ENCODE peak calls at places on chromosome 11, in four cellular contexts. One of them, this sample, is unnamed.

GRCh38 chr11:125773516-125773915 is 5.1 kb downstream of the PATE2 start:
- DNase-seq in GM12878: no peak
- DNase-seq in GM12891: no peak
- DNase-seq in K562: no peak
- DNase-seq in this sample: no peak

GRCh38 chr11:10606536-10607208 is 38.2 kb upstream of the LYVE1 start:
- DNase-seq in GM12878: peak
- DNase-seq in GM12891: no peak
- DNase-seq in K562: no peak
- DNase-seq in this sample: peak

GRCh38 chr11:119673389-119674336 is 55.3 kb downstream of the NECTIN1 start:
- DNase-seq in GM12878: peak
- DNase-seq in GM12891: peak
- DNase-seq in K562: peak
- DNase-seq in this sample: peak

GRCh38 chr11:73875840-73876239 is 806 bp downstream of the COA4 start:
- DNase-seq in GM12878: no peak
- DNase-seq in GM12891: no peak
- DNase-seq in K562: peak
- DNase-seq in this sample: no peak

GRCh38 chr11:64852804-64853520 is 8.5 kb upstream of the CDC42BPG start:
- DNase-seq in GM12878: no peak
- DNase-seq in GM12891: no peak
- DNase-seq in K562: no peak
- DNase-seq in this sample: no peak

GRCh38 chr11:107549253-107549953 is 16.1 kb downstream of the ALKBH8 start:
- DNase-seq in GM12878: no peak
- DNase-seq in GM12891: no peak
- DNase-seq in K562: peak
- DNase-seq in this sample: no peak

GRCh38 chr11:128210148-128210940 is 377.0 kb downstream of the ETS1 start:
- DNase-seq in GM12878: no peak
- DNase-seq in GM12891: no peak
- DNase-seq in K562: peak
- DNase-seq in this sample: no peak

GRCh38 chr11:67345949-67346819 is 7.2 kb downstream of the POLD4 start:
- DNase-seq in GM12878: peak
- DNase-seq in GM12891: no peak
- DNase-seq in K562: peak
- DNase-seq in this sample: no peak

GRCh38 chr11:6298605-6299004 is 21.7 kb downstream of the CAVIN3 start:
- DNase-seq in GM12878: no peak
- DNase-seq in GM12891: no peak
- DNase-seq in K562: peak
- DNase-seq in this sample: peak

GRCh38 chr11:26283852-26284421 is 48.0 kb upstream of the ANO3 start:
- DNase-seq in GM12878: no peak
- DNase-seq in GM12891: no peak
- DNase-seq in K562: no peak
- DNase-seq in this sample: no peak

GRCh38 chr11:126776125-126776524 is 224.4 kb downstream of the KIRREL3 start:
- DNase-seq in GM12878: no peak
- DNase-seq in GM12891: no peak
- DNase-seq in K562: no peak
- DNase-seq in this sample: no peak

GRCh38 chr11:84824624-84825023 is 802.5 kb downstream of the DLG2 start:
- DNase-seq in GM12878: no peak
- DNase-seq in GM12891: no peak
- DNase-seq in K562: no peak
- DNase-seq in this sample: no peak

GRCh38 chr11:75474240-75474639 is 41.2 kb upstream of the KLHL35 start:
- DNase-seq in GM12878: no peak
- DNase-seq in GM12891: no peak
- DNase-seq in K562: no peak
- DNase-seq in this sample: no peak

GRCh38 chr11:68654978-68655377 is 29.4 kb upstream of the GAL start:
- DNase-seq in GM12878: no peak
- DNase-seq in GM12891: no peak
- DNase-seq in K562: no peak
- DNase-seq in this sample: no peak

GRCh38 chr11:135008001-135008405 is 596.0 kb upstream of the B3GAT1 start:
- DNase-seq in GM12878: no peak
- DNase-seq in GM12891: no peak
- DNase-seq in K562: no peak
- DNase-seq in this sample: no peak

GRCh38 chr11:130156108-130157022 is 3.2 kb upstream of the ST14 start:
- DNase-seq in GM12878: no peak
- DNase-seq in GM12891: no peak
- DNase-seq in K562: peak
- DNase-seq in this sample: no peak

GRCh38 chr11:18064035-18064434 is 18.0 kb upstream of the TPH1 start:
- DNase-seq in GM12878: no peak
- DNase-seq in GM12891: no peak
- DNase-seq in K562: no peak
- DNase-seq in this sample: no peak

GRCh38 chr11:4551346-4551979 is 6.5 kb downstream of the OR52M1 start:
- DNase-seq in GM12878: no peak
- DNase-seq in GM12891: no peak
- DNase-seq in K562: peak
- DNase-seq in this sample: peak
- TF ChIP-seq SPI1 in GM12878: no peak
- TF ChIP-seq SPI1 in GM12891: no peak
- TF ChIP-seq SPI1 in K562: no peak
- TF ChIP-seq SPI1 in this sample: no peak

DNA sequence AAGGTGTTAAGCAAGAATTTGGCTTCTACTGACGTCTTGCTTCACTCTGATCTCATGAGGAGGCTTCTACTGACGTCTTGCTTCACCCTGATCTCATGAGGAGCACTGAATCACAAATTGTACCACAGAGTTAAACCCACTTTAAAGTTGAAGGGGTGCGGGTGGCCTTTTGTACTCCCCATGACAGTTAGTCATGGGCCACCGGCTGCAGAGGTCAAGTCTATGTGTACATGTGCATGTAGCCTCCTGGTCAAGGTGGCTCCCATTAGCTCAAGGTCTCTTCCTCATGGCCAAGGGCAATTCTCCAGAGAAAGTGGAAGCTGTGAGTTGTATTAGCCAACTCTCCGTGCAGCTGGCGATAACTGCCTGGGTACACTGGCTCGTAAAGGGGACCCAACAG is 23.1 kb upstream of the FZD4 start:
- DNase-seq in GM12878: no peak
- DNase-seq in GM12891: no peak
- DNase-seq in K562: no peak
- DNase-seq in this sample: no peak
- TF ChIP-seq POLR2AphosphoS5 in GM12878: no peak
- TF ChIP-seq POLR2AphosphoS5 in GM12891: no peak
- TF ChIP-seq POLR2AphosphoS5 in K562: no peak
- TF ChIP-seq POLR2AphosphoS5 in this sample: no peak

DNA sequence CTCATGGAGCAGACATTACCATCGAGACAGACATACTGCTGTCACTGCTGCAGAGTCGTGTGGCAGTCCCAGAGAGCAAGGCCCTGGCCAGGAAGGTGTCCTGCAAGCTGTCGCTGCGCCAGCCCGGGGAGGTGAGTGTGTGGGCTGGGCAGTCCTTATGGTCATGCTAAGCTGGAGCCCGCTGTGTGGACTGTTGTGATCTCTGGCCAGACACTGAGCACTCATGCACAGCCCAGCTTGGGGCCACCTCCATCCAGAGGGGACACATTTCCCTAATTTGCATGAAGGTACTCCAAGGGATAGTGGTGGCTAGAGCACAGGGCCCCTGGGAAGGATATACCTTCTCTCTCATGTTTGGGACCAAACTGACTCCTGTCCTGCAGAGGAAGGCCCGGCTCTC is 9.6 kb downstream of the ANKK1 start:
- DNase-seq in GM12878: no peak
- DNase-seq in GM12891: no peak
- DNase-seq in K562: no peak
- DNase-seq in this sample: no peak
- TF ChIP-seq SPI1 in GM12878: no peak
- TF ChIP-seq SPI1 in GM12891: no peak
- TF ChIP-seq SPI1 in K562: no peak
- TF ChIP-seq SPI1 in this sample: no peak

GRCh38 chr11:132007184-132007583 is 636.8 kb downstream of the NTM start:
- DNase-seq in GM12878: no peak
- DNase-seq in GM12891: no peak
- DNase-seq in K562: no peak
- DNase-seq in this sample: no peak

GRCh38 chr11:132008226-132008625 is 637.8 kb downstream of the NTM start:
- DNase-seq in GM12878: no peak
- DNase-seq in GM12891: no peak
- DNase-seq in K562: no peak
- DNase-seq in this sample: no peak

GRCh38 chr11:132008872-132009271 is 638.5 kb downstream of the NTM start:
- DNase-seq in GM12878: no peak
- DNase-seq in GM12891: no peak
- DNase-seq in K562: no peak
- DNase-seq in this sample: no peak

GRCh38 chr11:131999955-132000354 is 629.5 kb downstream of the NTM start:
- DNase-seq in GM12878: no peak
- DNase-seq in GM12891: no peak
- DNase-seq in K562: no peak
- DNase-seq in this sample: no peak

DNA sequence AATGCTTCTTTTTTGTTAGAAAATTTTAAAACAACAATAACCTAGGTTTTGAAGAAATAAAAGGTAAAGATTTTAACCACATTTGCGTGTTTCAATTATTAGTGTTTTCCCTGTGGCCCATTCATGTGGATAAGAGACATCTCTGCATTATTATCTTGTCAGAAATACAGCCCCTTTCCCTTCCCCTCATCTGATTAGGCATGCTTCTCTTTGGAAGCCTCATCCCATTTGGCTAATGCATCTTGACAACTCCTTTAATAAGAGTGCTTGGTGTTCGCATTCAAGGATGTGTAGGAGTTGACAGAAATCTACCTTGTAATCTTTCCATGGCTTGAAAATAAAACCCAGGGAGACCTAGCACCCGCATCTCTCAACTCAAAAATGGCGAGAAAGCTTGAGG is 635.5 kb downstream of the NTM start:
- DNase-seq in GM12878: no peak
- DNase-seq in GM12891: no peak
- DNase-seq in K562: no peak
- DNase-seq in this sample: no peak
- TF ChIP-seq POLR2AphosphoS5 in GM12878: no peak
- TF ChIP-seq POLR2AphosphoS5 in GM12891: no peak
- TF ChIP-seq POLR2AphosphoS5 in K562: no peak
- TF ChIP-seq POLR2AphosphoS5 in this sample: no peak